ENCODE peak calls at places on chromosomes 3 and 15, in eight cellular contexts. Z is activated T-helper 1 cell treated with anti-CD3 and anti-CD28 coated beads, Interleukin-2, amount 50 U/mL, for 16 hours; P is GOT3; S is left cardiac atrium; R is T-helper 9 cell; V is GM04503; I is upper lobe of right lung; A is nephron progenitor cell. O is an unnamed sample.

GRCh38 chr15:81411056-81411455 is 37.0 kb upstream of the TMC3 start:
- DNase-seq in Z (no peak), V (no peak), S (no peak), A (no peak), P (no peak), I (no peak), R (no peak), O (no peak)

GRCh38 chr3:14481646-14482036 is 58.5 kb downstream of the GRIP2 start:
- DNase-seq in A (no peak), Z (no peak), V (no peak), R (no peak), P (no peak), S (peak; percentile 26), I (no peak), O (no peak)

GRCh38 chr3:14801668-14802067 is 17.1 kb upstream of the FGD5 start:
- DNase-seq in S (no peak), Z (no peak), A (no peak), I (peak; percentile 40), R (no peak), V (no peak), P (no peak), O (no peak)

GRCh38 chr3:114809668-114810413 is 337.2 kb downstream of the ZBTB20 start:
- DNase-seq in R (no peak), V (no peak), A (no peak), I (no peak), S (no peak), Z (no peak), P (no peak), O (no peak)

GRCh38 chr15:27638950-27639349 is 460.2 kb downstream of the OCA2 start:
- DNase-seq in R (no peak), Z (no peak), V (no peak), I (no peak), S (no peak), A (no peak), P (no peak), O (no peak)

GRCh38 chr15:78083687-78084358 is 6.3 kb upstream of the TBC1D2B start:
- DNase-seq in S (no peak), V (no peak), P (no peak), R (no peak), Z (no peak), A (no peak), I (no peak), O (no peak)

GRCh38 chr15:78873796-78874761 is 1.4 kb downstream of the MORF4L1 start:
- DNase-seq in R (peak; percentile 28), P (no peak), V (no peak), S (no peak), A (no peak), I (no peak), Z (no peak), O (peak; percentile 43)

GRCh38 chr15:40003491-40003916 is 35.5 kb downstream of the SRP14 start:
- DNase-seq in V (no peak), Z (no peak), S (no peak), A (no peak), I (no peak), P (no peak), R (no peak), O (no peak)

GRCh38 chr3:128470134-128470915 is 3.6 kb upstream of the DNAJB8 start:
- DNase-seq in I (no peak), S (no peak), A (no peak), R (no peak), P (no peak), V (no peak), Z (no peak), O (no peak)

GRCh38 chr15:101358895-101359294 is 63.8 kb upstream of the SNRPA1 start:
- DNase-seq in R (no peak), I (no peak), P (no peak), Z (no peak), V (peak; percentile 11), S (no peak), A (no peak), O (no peak)

GRCh38 chr3:16907245-16907644 is 22.5 kb downstream of the PLCL2 start:
- DNase-seq in P (no peak), V (no peak), S (no peak), I (no peak), R (no peak), Z (no peak), A (no peak), O (no peak)

GRCh38 chr3:115100172-115100571 is 46.9 kb downstream of the ZBTB20 start:
- DNase-seq in Z (no peak), I (no peak), P (no peak), S (no peak), A (no peak), R (peak; percentile 0), V (no peak), O (peak; percentile 65)

GRCh38 chr15:97177135-97177704 is 783.3 kb upstream of the ARRDC4 start:
- DNase-seq in Z (no peak), V (no peak), P (no peak), S (no peak), R (no peak), I (no peak), A (peak; percentile 77), O (no peak)

GRCh38 chr3:14543446-14543845 is 3.3 kb upstream of the GRIP2 start:
- DNase-seq in R (no peak), I (no peak), Z (no peak), A (no peak), S (peak; percentile 22), P (no peak), V (no peak), O (no peak)

GRCh38 chr3:159263750-159264561 is 462.1 kb downstream of the MFSD1 start:
- DNase-seq in R (no peak), P (no peak), A (peak; percentile 30), Z (no peak), S (no peak), I (no peak), V (no peak), O (peak; percentile 42)

GRCh38 chr3:113086506-113087461 is 96.0 kb downstream of the GTPBP8 start:
- DNase-seq in Z (no peak), I (no peak), S (no peak), R (no peak), P (no peak), A (no peak), V (no peak), O (peak; percentile 91)

O was measured in SW480.